ENCODE peak calls at places on chromosome 18, in four cellular contexts. One of them, this sample, is unnamed.

GRCh38 chr18:32454667-32455066 is 16.0 kb downstream of the GAREM1 start:
- DNase-seq in aorta: no peak
- DNase-seq in AML-193: no peak
- DNase-seq in CD4-positive, CD25-positive, alpha-beta regulatory T cell: no peak
- DNase-seq in this sample: no peak

GRCh38 chr18:45505497-45506206 is 109.6 kb upstream of the SLC14A2 start:
- DNase-seq in aorta: no peak
- DNase-seq in AML-193: no peak
- DNase-seq in CD4-positive, CD25-positive, alpha-beta regulatory T cell: no peak
- DNase-seq in this sample: no peak

GRCh38 chr18:2186967-2187366 is 384.3 kb downstream of the METTL4 start:
- DNase-seq in aorta: no peak
- DNase-seq in AML-193: no peak
- DNase-seq in CD4-positive, CD25-positive, alpha-beta regulatory T cell: no peak
- DNase-seq in this sample: no peak

GRCh38 chr18:7174359-7175107 is 56.4 kb upstream of the LRRC30 start:
- DNase-seq in aorta: no peak
- DNase-seq in AML-193: no peak
- DNase-seq in CD4-positive, CD25-positive, alpha-beta regulatory T cell: no peak
- DNase-seq in this sample: no peak

GRCh38 chr18:50805732-50806131 is 14.1 kb downstream of the MRO start:
- DNase-seq in aorta: no peak
- DNase-seq in AML-193: no peak
- DNase-seq in CD4-positive, CD25-positive, alpha-beta regulatory T cell: no peak
- DNase-seq in this sample: peak; percentile 75

GRCh38 chr18:48913201-48913600 is 37.6 kb downstream of the SMAD7 start:
- DNase-seq in aorta: no peak
- DNase-seq in AML-193: no peak
- DNase-seq in CD4-positive, CD25-positive, alpha-beta regulatory T cell: peak; percentile 63
- DNase-seq in this sample: no peak

GRCh38 chr18:75031717-75032317 is 177.1 kb downstream of the PTGR3 start:
- DNase-seq in aorta: no peak
- DNase-seq in AML-193: no peak
- DNase-seq in CD4-positive, CD25-positive, alpha-beta regulatory T cell: no peak
- DNase-seq in this sample: no peak

GRCh38 chr18:79422022-79422782 is 26.5 kb downstream of the NFATC1 start:
- DNase-seq in aorta: no peak
- DNase-seq in AML-193: no peak
- DNase-seq in CD4-positive, CD25-positive, alpha-beta regulatory T cell: no peak
- DNase-seq in this sample: peak; percentile 63

GRCh38 chr18:57859314-57859713 is 56.2 kb upstream of the ATP8B1 start:
- DNase-seq in aorta: no peak
- DNase-seq in AML-193: peak; percentile 41
- DNase-seq in CD4-positive, CD25-positive, alpha-beta regulatory T cell: peak; percentile 8
- DNase-seq in this sample: peak; percentile 7

This sample was measured in MV-4-11.